ENCODE peak calls at places on chromosomes 3 and 15, in ten cellular contexts. K is HL-60, X is Ammon's horn, B is GOT3, A is EL, U is non-pigmented ciliary epithelial cell, J is T-helper 9 cell, W is H9, T is caudate nucleus, O is CMK. D is an unnamed sample.

GRCh38 chr3:194130807-194131589 is 5.0 kb upstream of the HES1 start:
- DNase-seq in K (no peak), X (peak; percentile 58), B (no peak), A (no peak), U (no peak), J (no peak), W (no peak), T (no peak), O (no peak), D (no peak)

GRCh38 chr15:63915888-63916731 is 82.4 kb upstream of the HERC1 start:
- DNase-seq in K (no peak), X (peak; percentile 35), B (no peak), A (peak; percentile 44), U (no peak), J (no peak), W (peak; percentile 80), T (no peak), O (no peak), D (peak; percentile 23)

GRCh38 chr15:49855917-49856637 is 235.2 kb downstream of the DTWD1 start:
- DNase-seq in K (peak; percentile 56), X (no peak), B (peak; percentile 4), A (peak; percentile 95), U (peak; percentile 93), J (no peak), W (no peak), T (no peak), O (no peak), D (no peak)

GRCh38 chr15:31758126-31758525 is 272.2 kb upstream of the CHRNA7 start:
- DNase-seq in K (peak; percentile 13), X (peak; percentile 93), B (no peak), A (peak; percentile 14), U (no peak), J (no peak), W (no peak), T (peak; percentile 67), O (no peak), D (peak; percentile 40)

GRCh38 chr3:48820626-48821324 is 26.9 kb downstream of the PRKAR2A start:
- DNase-seq in K (no peak), X (no peak), B (no peak), A (peak; percentile 34), U (peak; percentile 14), J (no peak), W (no peak), T (no peak), O (no peak), D (no peak)

GRCh38 chr3:12287727-12288465 is 974 bp upstream of the PPARG start:
- DNase-seq in K (peak; percentile 33), X (no peak), B (no peak), A (peak; percentile 37), U (no peak), J (no peak), W (peak; percentile 44), T (no peak), O (no peak), D (no peak)

GRCh38 chr3:42728056-42728455 is 25.5 kb upstream of the HHATL start:
- DNase-seq in K (no peak), X (peak; percentile 81), B (no peak), A (no peak), U (no peak), J (no peak), W (peak; percentile 20), T (no peak), O (no peak), D (no peak)

GRCh38 chr3:48004694-48005093 is 11.5 kb downstream of the MAP4 start:
- DNase-seq in K (no peak), X (no peak), B (no peak), A (no peak), U (no peak), J (no peak), W (no peak), T (no peak), O (no peak), D (no peak)

GRCh38 chr3:128794788-128795649 is 69.0 kb downstream of the RAB7A start:
- DNase-seq in K (peak; percentile 75), X (peak; percentile 84), B (peak; percentile 8), A (peak; percentile 68), U (no peak), J (peak; percentile 44), W (peak; percentile 73), T (no peak), O (peak; percentile 39), D (peak; percentile 61)

GRCh38 chr15:100516592-100517489 is 11.9 kb downstream of the CERS3 start:
- DNase-seq in K (peak; percentile 22), X (no peak), B (no peak), A (no peak), U (no peak), J (no peak), W (no peak), T (no peak), O (no peak), D (no peak)

GRCh38 chr3:55440406-55440708 is 46.7 kb downstream of the WNT5A start:
- DNase-seq in K (no peak), X (no peak), B (no peak), A (peak; percentile 45), U (no peak), J (no peak), W (no peak), T (no peak), O (no peak), D (no peak)

GRCh38 chr3:140342668-140343067 is 335.2 kb upstream of the TRIM42 start:
- DNase-seq in K (no peak), X (no peak), B (no peak), A (no peak), U (no peak), J (no peak), W (no peak), T (no peak), O (no peak), D (peak; percentile 37)

GRCh38 chr15:69973102-69973714 is 124.5 kb downstream of the TLE3 start:
- DNase-seq in K (peak; percentile 43), X (no peak), B (no peak), A (peak; percentile 34), U (no peak), J (no peak), W (no peak), T (no peak), O (no peak), D (peak; percentile 51)

GRCh38 chr15:49247556-49248102 is 77.6 kb downstream of the GALK2 start:
- DNase-seq in K (no peak), X (no peak), B (no peak), A (peak; percentile 51), U (no peak), J (no peak), W (no peak), T (no peak), O (no peak), D (no peak)

GRCh38 chr3:158267015-158267414 is 157.1 kb downstream of the RSRC1 start:
- DNase-seq in K (no peak), X (no peak), B (no peak), A (no peak), U (no peak), J (no peak), W (no peak), T (no peak), O (no peak), D (no peak)

GRCh38 chr15:60691508-60692047 is 212.6 kb upstream of the ICE2 start:
- DNase-seq in K (no peak), X (no peak), B (no peak), A (no peak), U (no peak), J (no peak), W (no peak), T (no peak), O (no peak), D (no peak)

GRCh38 chr15:81097893-81098280 is 36.2 kb upstream of the CFAP161 start:
- DNase-seq in K (no peak), X (no peak), B (no peak), A (peak; percentile 18), U (no peak), J (no peak), W (no peak), T (no peak), O (no peak), D (peak; percentile 16)

GRCh38 chr15:40754574-40754882 is 526 bp downstream of the RMDN3 start:
- DNase-seq in K (peak; percentile 17), X (no peak), B (no peak), A (no peak), U (no peak), J (peak; percentile 20), W (no peak), T (no peak), O (no peak), D (no peak)

GRCh38 chr3:177381070-177381469 is 183.8 kb upstream of the TBL1XR1 start:
- DNase-seq in K (no peak), X (no peak), B (no peak), A (no peak), U (no peak), J (no peak), W (no peak), T (no peak), O (no peak), D (no peak)

GRCh38 chr3:194925614-194926013 is 239.9 kb downstream of the FAM43A start:
- DNase-seq in K (no peak), X (no peak), B (no peak), A (no peak), U (no peak), J (no peak), W (no peak), T (no peak), O (no peak), D (no peak)

GRCh38 chr3:168088106-168088722 is 7.5 kb downstream of the GOLIM4 start:
- DNase-seq in K (peak; percentile 37), X (no peak), B (no peak), A (peak; percentile 20), U (no peak), J (no peak), W (peak; percentile 56), T (no peak), O (no peak), D (peak; percentile 32)

GRCh38 chr3:171328419-171329082 is 131.7 kb downstream of the TNIK start:
- DNase-seq in K (peak; percentile 50), X (peak; percentile 41), B (no peak), A (peak; percentile 30), U (no peak), J (peak; percentile 21), W (peak; percentile 45), T (no peak), O (peak; percentile 15), D (peak; percentile 71)

GRCh38 chr3:172569128-172570008 is 46.1 kb upstream of the TNFSF10 start:
- DNase-seq in K (no peak), X (no peak), B (no peak), A (no peak), U (no peak), J (no peak), W (no peak), T (no peak), O (no peak), D (no peak)

GRCh38 chr3:63864008-63864871 is 573 bp downstream of the ATXN7 start:
- DNase-seq in K (peak; percentile 68), X (peak; percentile 23), B (no peak), A (peak; percentile 33), U (no peak), J (peak; percentile 38), W (no peak), T (peak; percentile 6), O (no peak), D (no peak)

GRCh38 chr3:113746955-113747718 is at the start of gene ATP6V1A:
- DNase-seq in K (peak; percentile 65), X (peak; percentile 84), B (no peak), A (no peak), U (no peak), J (peak; percentile 68), W (peak; percentile 88), T (peak; percentile 74), O (peak; percentile 29), D (peak; percentile 10)

GRCh38 chr3:175059788-175060187 is 200.7 kb downstream of the NAALADL2 start:
- DNase-seq in K (no peak), X (no peak), B (no peak), A (no peak), U (no peak), J (no peak), W (no peak), T (no peak), O (no peak), D (no peak)

GRCh38 chr3:64344721-64345207 is 119.5 kb upstream of the PRICKLE2 start:
- DNase-seq in K (no peak), X (no peak), B (no peak), A (peak; percentile 70), U (no peak), J (no peak), W (peak; percentile 70), T (no peak), O (no peak), D (peak; percentile 42)

GRCh38 chr3:11600501-11601282 is 43.0 kb downstream of the VGLL4 start:
- DNase-seq in K (no peak), X (peak; percentile 68), B (peak; percentile 57), A (peak; percentile 99), U (peak; percentile 97), J (no peak), W (peak; percentile 81), T (no peak), O (no peak), D (peak; percentile 98)

D was measured in H4.